ENCODE peak calls at places on chromosome 16, in four cellular contexts. One of them, this sample, is unnamed.

GRCh38 chr16:2226245-2226793 is 2.9 kb downstream of the E4F1 start:
- DNase-seq in fibroblast of the aortic adventitia: no peak
- DNase-seq in kidney: no peak
- DNase-seq in aorta: no peak
- DNase-seq in this sample: no peak

GRCh38 chr16:84513111-84514065 is 8.9 kb upstream of the MEAK7 start:
- DNase-seq in aorta: peak; percentile 33
- DNase-seq in fibroblast of the aortic adventitia: no peak
- DNase-seq in kidney: no peak
- DNase-seq in this sample: peak; percentile 78

GRCh38 chr16:85037050-85037410 is 9.4 kb downstream of the KIAA0513 start:
- DNase-seq in fibroblast of the aortic adventitia: peak; percentile 66
- DNase-seq in aorta: no peak
- DNase-seq in kidney: no peak
- DNase-seq in this sample: peak; percentile 24

GRCh38 chr16:28893291-28893690 is 15.0 kb downstream of the ATP2A1 start:
- DNase-seq in kidney: no peak
- DNase-seq in fibroblast of the aortic adventitia: no peak
- DNase-seq in aorta: no peak
- DNase-seq in this sample: no peak

GRCh38 chr16:30122621-30123160 is 329 bp downstream of the MAPK3 start:
- DNase-seq in aorta: no peak
- DNase-seq in fibroblast of the aortic adventitia: no peak
- DNase-seq in kidney: no peak
- DNase-seq in this sample: no peak

GRCh38 chr16:16042076-16042475 is 92.7 kb downstream of the ABCC1 start:
- DNase-seq in aorta: no peak
- DNase-seq in kidney: no peak
- DNase-seq in fibroblast of the aortic adventitia: peak; percentile 75
- DNase-seq in this sample: peak; percentile 95

GRCh38 chr16:49440156-49441065 is 66.8 kb downstream of the C16orf78 start:
- DNase-seq in fibroblast of the aortic adventitia: no peak
- DNase-seq in kidney: no peak
- DNase-seq in aorta: no peak
- DNase-seq in this sample: no peak

GRCh38 chr16:24984903-24985675 is 30.1 kb downstream of the ARHGAP17 start:
- DNase-seq in aorta: no peak
- DNase-seq in fibroblast of the aortic adventitia: no peak
- DNase-seq in kidney: no peak
- DNase-seq in this sample: peak; percentile 36

GRCh38 chr16:70725912-70726828 is 40.3 kb upstream of the MTSS2 start:
- DNase-seq in kidney: peak; percentile 92
- DNase-seq in fibroblast of the aortic adventitia: peak; percentile 24
- DNase-seq in aorta: peak; percentile 76
- DNase-seq in this sample: no peak

GRCh38 chr16:77434365-77435239 is at the start of gene ADAMTS18:
- DNase-seq in aorta: no peak
- DNase-seq in fibroblast of the aortic adventitia: no peak
- DNase-seq in kidney: peak; percentile 60
- DNase-seq in this sample: no peak

GRCh38 chr16:17723735-17724134 is 253.0 kb upstream of the XYLT1 start:
- DNase-seq in kidney: no peak
- DNase-seq in aorta: no peak
- DNase-seq in fibroblast of the aortic adventitia: peak; percentile 36
- DNase-seq in this sample: no peak

GRCh38 chr16:56815721-56816120 is 49.3 kb upstream of the SLC12A3 start:
- DNase-seq in aorta: peak; percentile 55
- DNase-seq in fibroblast of the aortic adventitia: no peak
- DNase-seq in kidney: no peak
- DNase-seq in this sample: no peak

GRCh38 chr16:84617068-84617630 is 729 bp downstream of the COTL1 start:
- DNase-seq in aorta: peak; percentile 69
- DNase-seq in fibroblast of the aortic adventitia: no peak
- DNase-seq in kidney: peak; percentile 89
- DNase-seq in this sample: no peak

GRCh38 chr16:8975039-8975438 is 11.3 kb upstream of the USP7 start:
- DNase-seq in kidney: no peak
- DNase-seq in aorta: no peak
- DNase-seq in fibroblast of the aortic adventitia: no peak
- DNase-seq in this sample: no peak

GRCh38 chr16:29663020-29663828 is at the start of gene SPN:
- DNase-seq in aorta: no peak
- DNase-seq in fibroblast of the aortic adventitia: no peak
- DNase-seq in kidney: peak; percentile 75
- DNase-seq in this sample: no peak

GRCh38 chr16:85029413-85029794 is 1.8 kb downstream of the KIAA0513 start:
- DNase-seq in aorta: no peak
- DNase-seq in kidney: no peak
- DNase-seq in fibroblast of the aortic adventitia: peak; percentile 37
- DNase-seq in this sample: peak; percentile 29

GRCh38 chr16:50154369-50154947 is 1.4 kb downstream of the TENT4B start:
- DNase-seq in fibroblast of the aortic adventitia: no peak
- DNase-seq in aorta: peak; percentile 51
- DNase-seq in kidney: no peak
- DNase-seq in this sample: peak; percentile 9

GRCh38 chr16:72400257-72401078 is 228.5 kb upstream of the PMFBP1 start:
- DNase-seq in kidney: no peak
- DNase-seq in fibroblast of the aortic adventitia: peak; percentile 82
- DNase-seq in aorta: no peak
- DNase-seq in this sample: peak; percentile 60

GRCh38 chr16:67767953-67768352 is 38.4 kb downstream of the RANBP10 start:
- DNase-seq in aorta: no peak
- DNase-seq in fibroblast of the aortic adventitia: peak; percentile 63
- DNase-seq in kidney: no peak
- DNase-seq in this sample: peak; percentile 48

GRCh38 chr16:70257391-70257790 is 5.7 kb upstream of the EXOSC6 start:
- DNase-seq in aorta: no peak
- DNase-seq in kidney: no peak
- DNase-seq in fibroblast of the aortic adventitia: peak; percentile 92
- DNase-seq in this sample: peak; percentile 33

GRCh38 chr16:8655184-8655717 is 19.2 kb upstream of the ABAT start:
- DNase-seq in fibroblast of the aortic adventitia: peak; percentile 39
- DNase-seq in aorta: no peak
- DNase-seq in kidney: no peak
- DNase-seq in this sample: peak; percentile 4

GRCh38 chr16:48504216-48504615 is 105.8 kb downstream of the N4BP1 start:
- DNase-seq in aorta: no peak
- DNase-seq in kidney: no peak
- DNase-seq in fibroblast of the aortic adventitia: no peak
- DNase-seq in this sample: no peak

GRCh38 chr16:29982560-29983419 is 9.1 kb downstream of the TAOK2 start:
- DNase-seq in fibroblast of the aortic adventitia: no peak
- DNase-seq in aorta: peak; percentile 38
- DNase-seq in kidney: no peak
- DNase-seq in this sample: no peak

GRCh38 chr16:1149101-1149636 is 3.7 kb upstream of the CACNA1H start:
- DNase-seq in aorta: no peak
- DNase-seq in kidney: no peak
- DNase-seq in fibroblast of the aortic adventitia: no peak
- DNase-seq in this sample: no peak

GRCh38 chr16:84144301-84144858 is 597 bp downstream of the HSDL1 start:
- DNase-seq in aorta: peak; percentile 57
- DNase-seq in kidney: peak; percentile 81
- DNase-seq in fibroblast of the aortic adventitia: peak; percentile 10
- DNase-seq in this sample: no peak

GRCh38 chr16:84175351-84176081 is 11.3 kb downstream of the TAF1C start:
- DNase-seq in kidney: no peak
- DNase-seq in aorta: no peak
- DNase-seq in fibroblast of the aortic adventitia: peak; percentile 62
- DNase-seq in this sample: peak; percentile 29

GRCh38 chr16:48284772-48285409 is 37.6 kb upstream of the ABCC11 start:
- DNase-seq in fibroblast of the aortic adventitia: no peak
- DNase-seq in aorta: no peak
- DNase-seq in kidney: no peak
- DNase-seq in this sample: no peak

GRCh38 chr16:19143241-19143640 is 24.8 kb upstream of the SYT17 start:
- DNase-seq in aorta: no peak
- DNase-seq in fibroblast of the aortic adventitia: no peak
- DNase-seq in kidney: no peak
- DNase-seq in this sample: no peak

GRCh38 chr16:31489616-31490584 is 7.0 kb downstream of the SLC5A2 start:
- DNase-seq in aorta: peak; percentile 34
- DNase-seq in fibroblast of the aortic adventitia: no peak
- DNase-seq in kidney: peak; percentile 66
- DNase-seq in this sample: no peak

GRCh38 chr16:75566040-75566888 is at the start of gene GABARAPL2:
- DNase-seq in aorta: peak; percentile 88
- DNase-seq in fibroblast of the aortic adventitia: peak; percentile 62
- DNase-seq in kidney: peak; percentile 95
- DNase-seq in this sample: peak; percentile 64

GRCh38 chr16:78485899-78486221 is 386.4 kb downstream of the WWOX start:
- DNase-seq in aorta: no peak
- DNase-seq in kidney: no peak
- DNase-seq in fibroblast of the aortic adventitia: no peak
- DNase-seq in this sample: no peak

GRCh38 chr16:51834131-51834530 is 683.1 kb upstream of the SALL1 start:
- DNase-seq in kidney: no peak
- DNase-seq in aorta: no peak
- DNase-seq in fibroblast of the aortic adventitia: peak; percentile 46
- DNase-seq in this sample: peak; percentile 49

GRCh38 chr16:49158029-49158642 is 123.5 kb downstream of the CBLN1 start:
- DNase-seq in kidney: no peak
- DNase-seq in fibroblast of the aortic adventitia: peak; percentile 5
- DNase-seq in aorta: no peak
- DNase-seq in this sample: no peak

GRCh38 chr16:87492241-87492635 is 586 bp downstream of the ZCCHC14 start:
- DNase-seq in fibroblast of the aortic adventitia: no peak
- DNase-seq in kidney: no peak
- DNase-seq in aorta: no peak
- DNase-seq in this sample: no peak

GRCh38 chr16:87487361-87487924 is 5.4 kb downstream of the ZCCHC14 start:
- DNase-seq in fibroblast of the aortic adventitia: no peak
- DNase-seq in kidney: peak; percentile 86
- DNase-seq in aorta: peak; percentile 71
- DNase-seq in this sample: peak; percentile 55

GRCh38 chr16:87492721-87493554 is at the start of gene ZCCHC14:
- DNase-seq in aorta: peak; percentile 100
- DNase-seq in kidney: peak; percentile 100
- DNase-seq in fibroblast of the aortic adventitia: peak; percentile 98
- DNase-seq in this sample: peak; percentile 99

GRCh38 chr16:87489434-87490045 is 3.3 kb downstream of the ZCCHC14 start:
- DNase-seq in kidney: no peak
- DNase-seq in aorta: no peak
- DNase-seq in fibroblast of the aortic adventitia: no peak
- DNase-seq in this sample: no peak

DNA sequence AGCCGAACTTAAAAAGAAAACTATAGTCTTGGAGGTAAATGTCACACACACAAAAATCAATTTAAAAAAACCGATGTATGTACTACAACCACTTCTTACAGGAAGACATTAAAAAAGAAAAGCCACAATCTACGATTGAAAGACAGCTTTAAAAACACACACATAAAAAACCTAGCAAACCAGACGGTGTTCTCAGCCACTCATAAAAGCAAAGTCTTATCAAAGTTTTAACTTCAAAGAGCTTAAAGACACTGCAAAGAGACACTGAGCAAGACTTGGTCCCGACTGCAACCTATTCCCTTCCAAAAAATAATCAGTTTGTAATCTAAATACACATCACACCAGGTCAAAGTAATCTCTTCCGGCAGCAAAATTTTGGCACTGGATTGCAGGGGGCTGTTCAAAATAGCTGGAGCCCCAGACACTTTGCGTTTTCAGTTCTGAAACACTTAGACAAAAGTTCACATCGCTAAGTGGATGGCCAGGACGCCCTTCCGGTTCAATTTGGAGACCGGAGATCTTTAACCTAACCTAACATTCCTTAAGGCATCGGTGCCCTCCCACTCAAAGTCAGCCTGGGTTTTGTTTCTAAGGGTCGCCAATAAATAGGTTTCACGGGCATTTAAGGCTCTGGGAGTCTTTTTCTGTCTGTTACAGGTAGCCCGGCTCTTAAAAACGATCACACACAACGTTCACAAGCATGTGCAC is 2.6 kb downstream of the ZCCHC14 start:
- DNase-seq in fibroblast of the aortic adventitia: peak; percentile 39
- DNase-seq in kidney: no peak
- DNase-seq in aorta: no peak
- DNase-seq in this sample: no peak
- H3K4me3 ChIP-seq in fibroblast of the aortic adventitia: peak overlapping the region; percentile 76
- H3K4me3 ChIP-seq in kidney: peak overlapping the region; percentile 71
- H3K4me3 ChIP-seq in aorta: peak overlapping the region; percentile 38
- H3K4me3 ChIP-seq in this sample: peak overlapping the region; percentile 63

GRCh38 chr16:89266521-89267134 is 49.1 kb downstream of the ZNF778 start:
- DNase-seq in fibroblast of the aortic adventitia: no peak
- DNase-seq in kidney: peak; percentile 63
- DNase-seq in aorta: no peak
- DNase-seq in this sample: no peak
- H3K4me3 ChIP-seq in fibroblast of the aortic adventitia: no peak overlapping the region
- H3K4me3 ChIP-seq in kidney: no peak overlapping the region
- H3K4me3 ChIP-seq in aorta: no peak overlapping the region
- H3K4me3 ChIP-seq in this sample: no peak overlapping the region

GRCh38 chr16:88762941-88763340 is 22.1 kb downstream of the PIEZO1 start:
- DNase-seq in aorta: no peak
- DNase-seq in fibroblast of the aortic adventitia: no peak
- DNase-seq in kidney: no peak
- DNase-seq in this sample: no peak

GRCh38 chr16:88764913-88765349 is 20.1 kb downstream of the PIEZO1 start:
- DNase-seq in kidney: no peak
- DNase-seq in aorta: no peak
- DNase-seq in fibroblast of the aortic adventitia: no peak
- DNase-seq in this sample: no peak

GRCh38 chr16:88762258-88762870 is 22.7 kb downstream of the PIEZO1 start:
- DNase-seq in fibroblast of the aortic adventitia: no peak
- DNase-seq in aorta: no peak
- DNase-seq in kidney: no peak
- DNase-seq in this sample: no peak

GRCh38 chr16:88763502-88764053 is 21.4 kb downstream of the PIEZO1 start:
- DNase-seq in fibroblast of the aortic adventitia: no peak
- DNase-seq in kidney: no peak
- DNase-seq in aorta: no peak
- DNase-seq in this sample: no peak

GRCh38 chr16:88764080-88764479 is 20.9 kb downstream of the PIEZO1 start:
- DNase-seq in kidney: no peak
- DNase-seq in fibroblast of the aortic adventitia: no peak
- DNase-seq in aorta: no peak
- DNase-seq in this sample: no peak
- H3K4me3 ChIP-seq in kidney: no peak overlapping the region
- H3K4me3 ChIP-seq in fibroblast of the aortic adventitia: no peak overlapping the region
- H3K4me3 ChIP-seq in aorta: no peak overlapping the region
- H3K4me3 ChIP-seq in this sample: no peak overlapping the region

GRCh38 chr16:4361033-4361943 is 10.2 kb upstream of the PAM16 start:
- DNase-seq in kidney: peak; percentile 73
- DNase-seq in fibroblast of the aortic adventitia: no peak
- DNase-seq in aorta: no peak
- DNase-seq in this sample: no peak

GRCh38 chr16:4360538-4361021 is 9.5 kb upstream of the PAM16 start:
- DNase-seq in fibroblast of the aortic adventitia: no peak
- DNase-seq in kidney: peak; percentile 72
- DNase-seq in aorta: no peak
- DNase-seq in this sample: no peak

GRCh38 chr16:4361944-4362311 is 9.7 kb upstream of the VASN start:
- DNase-seq in kidney: peak; percentile 71
- DNase-seq in fibroblast of the aortic adventitia: no peak
- DNase-seq in aorta: no peak
- DNase-seq in this sample: no peak

GRCh38 chr16:4364196-4365013 is 7.2 kb upstream of the VASN start:
- DNase-seq in kidney: peak; percentile 77
- DNase-seq in aorta: peak; percentile 46
- DNase-seq in fibroblast of the aortic adventitia: no peak
- DNase-seq in this sample: no peak

GRCh38 chr16:4362476-4363250 is 9.0 kb upstream of the VASN start:
- DNase-seq in aorta: no peak
- DNase-seq in kidney: no peak
- DNase-seq in fibroblast of the aortic adventitia: no peak
- DNase-seq in this sample: no peak
- H3K4me3 ChIP-seq in aorta: no peak overlapping the region
- H3K4me3 ChIP-seq in kidney: no peak overlapping the region
- H3K4me3 ChIP-seq in fibroblast of the aortic adventitia: no peak overlapping the region
- H3K4me3 ChIP-seq in this sample: no peak overlapping the region